ENCODE peak calls at places on chromosomes 11 and 22, in seven cellular contexts. One of them, this sample, is unnamed.

GRCh38 chr11:61967924-61968757 is 707 bp upstream of the FTH1 start:
- DNase-seq in NCI-H1694 treated with DMSO at 0.1 percent for 48 hours: no peak
- DNase-seq in stimulated activated CD8-positive, alpha-beta memory T cell treated with anti-CD3 and anti-CD28 coated beads, Interleukin-7, amount 100 ng/mL, for 24 hours: no peak
- DNase-seq in left cardiac atrium: peak; percentile 61
- DNase-seq in HS-27A: no peak
- DNase-seq in astrocyte of the spinal cord: peak; percentile 20
- DNase-seq in NT2/D1: no peak
- DNase-seq in this sample: no peak

GRCh38 chr22:27796118-27796517 is 5.4 kb downstream of the MN1 start:
- DNase-seq in HS-27A: no peak
- DNase-seq in NT2/D1: no peak
- DNase-seq in stimulated activated CD8-positive, alpha-beta memory T cell treated with anti-CD3 and anti-CD28 coated beads, Interleukin-7, amount 100 ng/mL, for 24 hours: no peak
- DNase-seq in left cardiac atrium: no peak
- DNase-seq in NCI-H1694 treated with DMSO at 0.1 percent for 48 hours: no peak
- DNase-seq in astrocyte of the spinal cord: no peak
- DNase-seq in this sample: no peak

GRCh38 chr11:17531818-17532131 is 12.4 kb downstream of the USH1C start:
- DNase-seq in NCI-H1694 treated with DMSO at 0.1 percent for 48 hours: no peak
- DNase-seq in NT2/D1: no peak
- DNase-seq in astrocyte of the spinal cord: no peak
- DNase-seq in stimulated activated CD8-positive, alpha-beta memory T cell treated with anti-CD3 and anti-CD28 coated beads, Interleukin-7, amount 100 ng/mL, for 24 hours: no peak
- DNase-seq in left cardiac atrium: no peak
- DNase-seq in HS-27A: no peak
- DNase-seq in this sample: no peak

GRCh38 chr11:57571631-57572030 is 4.2 kb upstream of the UBE2L6 start:
- DNase-seq in HS-27A: no peak
- DNase-seq in astrocyte of the spinal cord: no peak
- DNase-seq in NT2/D1: no peak
- DNase-seq in NCI-H1694 treated with DMSO at 0.1 percent for 48 hours: no peak
- DNase-seq in stimulated activated CD8-positive, alpha-beta memory T cell treated with anti-CD3 and anti-CD28 coated beads, Interleukin-7, amount 100 ng/mL, for 24 hours: no peak
- DNase-seq in left cardiac atrium: no peak
- DNase-seq in this sample: no peak

GRCh38 chr11:6862961-6863360 is at the start of gene OR10A2:
- DNase-seq in left cardiac atrium: no peak
- DNase-seq in NCI-H1694 treated with DMSO at 0.1 percent for 48 hours: no peak
- DNase-seq in HS-27A: no peak
- DNase-seq in astrocyte of the spinal cord: peak; percentile 3
- DNase-seq in NT2/D1: no peak
- DNase-seq in stimulated activated CD8-positive, alpha-beta memory T cell treated with anti-CD3 and anti-CD28 coated beads, Interleukin-7, amount 100 ng/mL, for 24 hours: no peak
- DNase-seq in this sample: no peak

GRCh38 chr11:129315781-129316579 is 59.7 kb upstream of the BARX2 start:
- DNase-seq in stimulated activated CD8-positive, alpha-beta memory T cell treated with anti-CD3 and anti-CD28 coated beads, Interleukin-7, amount 100 ng/mL, for 24 hours: no peak
- DNase-seq in left cardiac atrium: no peak
- DNase-seq in astrocyte of the spinal cord: no peak
- DNase-seq in NT2/D1: peak; percentile 15
- DNase-seq in NCI-H1694 treated with DMSO at 0.1 percent for 48 hours: no peak
- DNase-seq in HS-27A: no peak
- DNase-seq in this sample: no peak

GRCh38 chr11:126718319-126718718 is 282.3 kb downstream of the KIRREL3 start:
- DNase-seq in HS-27A: no peak
- DNase-seq in astrocyte of the spinal cord: no peak
- DNase-seq in stimulated activated CD8-positive, alpha-beta memory T cell treated with anti-CD3 and anti-CD28 coated beads, Interleukin-7, amount 100 ng/mL, for 24 hours: no peak
- DNase-seq in NT2/D1: no peak
- DNase-seq in left cardiac atrium: no peak
- DNase-seq in NCI-H1694 treated with DMSO at 0.1 percent for 48 hours: no peak
- DNase-seq in this sample: no peak

GRCh38 chr22:37803195-37803635 is 4.5 kb upstream of the GCAT start:
- DNase-seq in NT2/D1: no peak
- DNase-seq in NCI-H1694 treated with DMSO at 0.1 percent for 48 hours: no peak
- DNase-seq in HS-27A: no peak
- DNase-seq in stimulated activated CD8-positive, alpha-beta memory T cell treated with anti-CD3 and anti-CD28 coated beads, Interleukin-7, amount 100 ng/mL, for 24 hours: no peak
- DNase-seq in astrocyte of the spinal cord: no peak
- DNase-seq in left cardiac atrium: no peak
- DNase-seq in this sample: no peak

GRCh38 chr11:12235080-12235479 is 124.7 kb downstream of the MICAL2 start:
- DNase-seq in NT2/D1: no peak
- DNase-seq in astrocyte of the spinal cord: no peak
- DNase-seq in HS-27A: no peak
- DNase-seq in left cardiac atrium: no peak
- DNase-seq in NCI-H1694 treated with DMSO at 0.1 percent for 48 hours: no peak
- DNase-seq in stimulated activated CD8-positive, alpha-beta memory T cell treated with anti-CD3 and anti-CD28 coated beads, Interleukin-7, amount 100 ng/mL, for 24 hours: no peak
- DNase-seq in this sample: no peak

GRCh38 chr11:28539239-28540025 is 431.2 kb downstream of the METTL15 start:
- DNase-seq in astrocyte of the spinal cord: no peak
- DNase-seq in HS-27A: no peak
- DNase-seq in stimulated activated CD8-positive, alpha-beta memory T cell treated with anti-CD3 and anti-CD28 coated beads, Interleukin-7, amount 100 ng/mL, for 24 hours: no peak
- DNase-seq in NT2/D1: no peak
- DNase-seq in NCI-H1694 treated with DMSO at 0.1 percent for 48 hours: no peak
- DNase-seq in left cardiac atrium: no peak
- DNase-seq in this sample: no peak

GRCh38 chr11:92932023-92932422 is 37.4 kb upstream of the MTNR1B start:
- DNase-seq in stimulated activated CD8-positive, alpha-beta memory T cell treated with anti-CD3 and anti-CD28 coated beads, Interleukin-7, amount 100 ng/mL, for 24 hours: no peak
- DNase-seq in left cardiac atrium: no peak
- DNase-seq in HS-27A: no peak
- DNase-seq in astrocyte of the spinal cord: no peak
- DNase-seq in NCI-H1694 treated with DMSO at 0.1 percent for 48 hours: no peak
- DNase-seq in NT2/D1: no peak
- DNase-seq in this sample: no peak

GRCh38 chr11:32960553-32961164 is 55.0 kb upstream of the DEPDC7 start:
- DNase-seq in NCI-H1694 treated with DMSO at 0.1 percent for 48 hours: peak; percentile 33
- DNase-seq in stimulated activated CD8-positive, alpha-beta memory T cell treated with anti-CD3 and anti-CD28 coated beads, Interleukin-7, amount 100 ng/mL, for 24 hours: no peak
- DNase-seq in NT2/D1: no peak
- DNase-seq in left cardiac atrium: no peak
- DNase-seq in astrocyte of the spinal cord: peak; percentile 67
- DNase-seq in HS-27A: peak; percentile 38
- DNase-seq in this sample: peak; percentile 37

GRCh38 chr11:57424137-57424801 is 2.7 kb downstream of the SLC43A3 start:
- DNase-seq in HS-27A: no peak
- DNase-seq in left cardiac atrium: no peak
- DNase-seq in NT2/D1: no peak
- DNase-seq in stimulated activated CD8-positive, alpha-beta memory T cell treated with anti-CD3 and anti-CD28 coated beads, Interleukin-7, amount 100 ng/mL, for 24 hours: no peak
- DNase-seq in astrocyte of the spinal cord: no peak
- DNase-seq in NCI-H1694 treated with DMSO at 0.1 percent for 48 hours: no peak
- DNase-seq in this sample: no peak

GRCh38 chr11:62337682-62338181 is 484 bp downstream of the ASRGL1 start:
- DNase-seq in NT2/D1: no peak
- DNase-seq in astrocyte of the spinal cord: no peak
- DNase-seq in HS-27A: no peak
- DNase-seq in NCI-H1694 treated with DMSO at 0.1 percent for 48 hours: no peak
- DNase-seq in stimulated activated CD8-positive, alpha-beta memory T cell treated with anti-CD3 and anti-CD28 coated beads, Interleukin-7, amount 100 ng/mL, for 24 hours: no peak
- DNase-seq in left cardiac atrium: peak; percentile 32
- DNase-seq in this sample: peak; percentile 23

GRCh38 chr11:65692367-65692766 is 19.7 kb upstream of the KAT5 start:
- DNase-seq in astrocyte of the spinal cord: no peak
- DNase-seq in NCI-H1694 treated with DMSO at 0.1 percent for 48 hours: no peak
- DNase-seq in HS-27A: no peak
- DNase-seq in left cardiac atrium: no peak
- DNase-seq in NT2/D1: no peak
- DNase-seq in stimulated activated CD8-positive, alpha-beta memory T cell treated with anti-CD3 and anti-CD28 coated beads, Interleukin-7, amount 100 ng/mL, for 24 hours: no peak
- DNase-seq in this sample: no peak

GRCh38 chr11:43944761-43945311 is 2.4 kb downstream of the C11orf96 start:
- DNase-seq in left cardiac atrium: peak; percentile 72
- DNase-seq in HS-27A: no peak
- DNase-seq in astrocyte of the spinal cord: no peak
- DNase-seq in stimulated activated CD8-positive, alpha-beta memory T cell treated with anti-CD3 and anti-CD28 coated beads, Interleukin-7, amount 100 ng/mL, for 24 hours: peak; percentile 48
- DNase-seq in NCI-H1694 treated with DMSO at 0.1 percent for 48 hours: no peak
- DNase-seq in NT2/D1: no peak
- DNase-seq in this sample: no peak

GRCh38 chr11:832529-833113 is at the start of gene CD151:
- DNase-seq in astrocyte of the spinal cord: peak; percentile 63
- DNase-seq in NCI-H1694 treated with DMSO at 0.1 percent for 48 hours: peak; percentile 28
- DNase-seq in HS-27A: no peak
- DNase-seq in NT2/D1: no peak
- DNase-seq in left cardiac atrium: no peak
- DNase-seq in stimulated activated CD8-positive, alpha-beta memory T cell treated with anti-CD3 and anti-CD28 coated beads, Interleukin-7, amount 100 ng/mL, for 24 hours: no peak
- DNase-seq in this sample: no peak

GRCh38 chr22:31876156-31877035 is 67.9 kb upstream of the YWHAH start:
- DNase-seq in NT2/D1: no peak
- DNase-seq in stimulated activated CD8-positive, alpha-beta memory T cell treated with anti-CD3 and anti-CD28 coated beads, Interleukin-7, amount 100 ng/mL, for 24 hours: no peak
- DNase-seq in astrocyte of the spinal cord: no peak
- DNase-seq in left cardiac atrium: no peak
- DNase-seq in NCI-H1694 treated with DMSO at 0.1 percent for 48 hours: no peak
- DNase-seq in HS-27A: no peak
- DNase-seq in this sample: no peak

GRCh38 chr11:69012092-69013008 is 696 bp downstream of the MRGPRF start:
- DNase-seq in NT2/D1: no peak
- DNase-seq in HS-27A: no peak
- DNase-seq in NCI-H1694 treated with DMSO at 0.1 percent for 48 hours: no peak
- DNase-seq in astrocyte of the spinal cord: no peak
- DNase-seq in stimulated activated CD8-positive, alpha-beta memory T cell treated with anti-CD3 and anti-CD28 coated beads, Interleukin-7, amount 100 ng/mL, for 24 hours: no peak
- DNase-seq in left cardiac atrium: no peak
- DNase-seq in this sample: no peak

GRCh38 chr22:19751497-19752245 is 8.9 kb upstream of the TBX1 start:
- DNase-seq in NCI-H1694 treated with DMSO at 0.1 percent for 48 hours: no peak
- DNase-seq in stimulated activated CD8-positive, alpha-beta memory T cell treated with anti-CD3 and anti-CD28 coated beads, Interleukin-7, amount 100 ng/mL, for 24 hours: no peak
- DNase-seq in HS-27A: no peak
- DNase-seq in NT2/D1: no peak
- DNase-seq in astrocyte of the spinal cord: no peak
- DNase-seq in left cardiac atrium: no peak
- DNase-seq in this sample: no peak

GRCh38 chr11:134476435-134477021 is 64.5 kb upstream of the B3GAT1 start:
- DNase-seq in stimulated activated CD8-positive, alpha-beta memory T cell treated with anti-CD3 and anti-CD28 coated beads, Interleukin-7, amount 100 ng/mL, for 24 hours: no peak
- DNase-seq in astrocyte of the spinal cord: no peak
- DNase-seq in left cardiac atrium: no peak
- DNase-seq in NCI-H1694 treated with DMSO at 0.1 percent for 48 hours: no peak
- DNase-seq in NT2/D1: peak; percentile 62
- DNase-seq in HS-27A: no peak
- DNase-seq in this sample: peak; percentile 62

GRCh38 chr22:24937114-24937513 is 9.4 kb downstream of the LHFPL7 start:
- DNase-seq in stimulated activated CD8-positive, alpha-beta memory T cell treated with anti-CD3 and anti-CD28 coated beads, Interleukin-7, amount 100 ng/mL, for 24 hours: no peak
- DNase-seq in left cardiac atrium: no peak
- DNase-seq in NCI-H1694 treated with DMSO at 0.1 percent for 48 hours: no peak
- DNase-seq in astrocyte of the spinal cord: peak; percentile 20
- DNase-seq in HS-27A: no peak
- DNase-seq in NT2/D1: no peak
- DNase-seq in this sample: no peak

GRCh38 chr11:118111019-118111743 is 24.4 kb upstream of the SMIM35 start:
- DNase-seq in NT2/D1: no peak
- DNase-seq in NCI-H1694 treated with DMSO at 0.1 percent for 48 hours: no peak
- DNase-seq in stimulated activated CD8-positive, alpha-beta memory T cell treated with anti-CD3 and anti-CD28 coated beads, Interleukin-7, amount 100 ng/mL, for 24 hours: no peak
- DNase-seq in left cardiac atrium: no peak
- DNase-seq in astrocyte of the spinal cord: no peak
- DNase-seq in HS-27A: no peak
- DNase-seq in this sample: no peak

GRCh38 chr11:9568854-9569587 is 4.4 kb upstream of the WEE1 start:
- DNase-seq in stimulated activated CD8-positive, alpha-beta memory T cell treated with anti-CD3 and anti-CD28 coated beads, Interleukin-7, amount 100 ng/mL, for 24 hours: no peak
- DNase-seq in HS-27A: no peak
- DNase-seq in NCI-H1694 treated with DMSO at 0.1 percent for 48 hours: no peak
- DNase-seq in astrocyte of the spinal cord: peak; percentile 98
- DNase-seq in left cardiac atrium: peak; percentile 53
- DNase-seq in NT2/D1: peak; percentile 67
- DNase-seq in this sample: no peak

GRCh38 chr11:69417211-69418085 is 64.0 kb upstream of the LINC01488 start:
- DNase-seq in astrocyte of the spinal cord: peak; percentile 16
- DNase-seq in NCI-H1694 treated with DMSO at 0.1 percent for 48 hours: no peak
- DNase-seq in stimulated activated CD8-positive, alpha-beta memory T cell treated with anti-CD3 and anti-CD28 coated beads, Interleukin-7, amount 100 ng/mL, for 24 hours: no peak
- DNase-seq in NT2/D1: no peak
- DNase-seq in HS-27A: no peak
- DNase-seq in left cardiac atrium: no peak
- DNase-seq in this sample: no peak

GRCh38 chr11:44568706-44569473 is 3.4 kb downstream of the CD82 start:
- DNase-seq in NCI-H1694 treated with DMSO at 0.1 percent for 48 hours: no peak
- DNase-seq in astrocyte of the spinal cord: peak; percentile 96
- DNase-seq in left cardiac atrium: peak; percentile 83
- DNase-seq in stimulated activated CD8-positive, alpha-beta memory T cell treated with anti-CD3 and anti-CD28 coated beads, Interleukin-7, amount 100 ng/mL, for 24 hours: peak; percentile 77
- DNase-seq in NT2/D1: no peak
- DNase-seq in HS-27A: peak; percentile 81
- DNase-seq in this sample: no peak

GRCh38 chr22:36528336-36528735 is 630 bp downstream of the EIF3D start:
- DNase-seq in stimulated activated CD8-positive, alpha-beta memory T cell treated with anti-CD3 and anti-CD28 coated beads, Interleukin-7, amount 100 ng/mL, for 24 hours: no peak
- DNase-seq in left cardiac atrium: no peak
- DNase-seq in astrocyte of the spinal cord: peak; percentile 5
- DNase-seq in HS-27A: no peak
- DNase-seq in NT2/D1: no peak
- DNase-seq in NCI-H1694 treated with DMSO at 0.1 percent for 48 hours: peak; percentile 1
- DNase-seq in this sample: no peak

GRCh38 chr22:17235149-17235655 is 16.0 kb upstream of the ADA2 start:
- DNase-seq in NT2/D1: peak; percentile 89
- DNase-seq in HS-27A: no peak
- DNase-seq in astrocyte of the spinal cord: no peak
- DNase-seq in left cardiac atrium: no peak
- DNase-seq in NCI-H1694 treated with DMSO at 0.1 percent for 48 hours: no peak
- DNase-seq in stimulated activated CD8-positive, alpha-beta memory T cell treated with anti-CD3 and anti-CD28 coated beads, Interleukin-7, amount 100 ng/mL, for 24 hours: no peak
- DNase-seq in this sample: no peak

GRCh38 chr11:79466411-79466810 is 25.6 kb upstream of the TENM4 start:
- DNase-seq in astrocyte of the spinal cord: peak; percentile 65
- DNase-seq in left cardiac atrium: no peak
- DNase-seq in NT2/D1: no peak
- DNase-seq in stimulated activated CD8-positive, alpha-beta memory T cell treated with anti-CD3 and anti-CD28 coated beads, Interleukin-7, amount 100 ng/mL, for 24 hours: no peak
- DNase-seq in HS-27A: no peak
- DNase-seq in NCI-H1694 treated with DMSO at 0.1 percent for 48 hours: no peak
- DNase-seq in this sample: no peak

GRCh38 chr22:47129902-47130301 is 367.5 kb downstream of the TBC1D22A start:
- DNase-seq in HS-27A: no peak
- DNase-seq in left cardiac atrium: no peak
- DNase-seq in stimulated activated CD8-positive, alpha-beta memory T cell treated with anti-CD3 and anti-CD28 coated beads, Interleukin-7, amount 100 ng/mL, for 24 hours: no peak
- DNase-seq in NT2/D1: no peak
- DNase-seq in astrocyte of the spinal cord: no peak
- DNase-seq in NCI-H1694 treated with DMSO at 0.1 percent for 48 hours: no peak
- DNase-seq in this sample: no peak